ENCODE peak calls at places on chromosomes 7 and 10, in eight cellular contexts. P is uterus, C is heart left ventricle, F is A549, B is esophagus muscularis mucosa, V is esophagus squamous epithelium, Z is suprapubic skin, S is IMR-90. T is an unnamed sample.

GRCh38 chr7:101618916-101619315 is 10.2 kb downstream of the MYL10 start:
- DNase-seq in S (no peak), P (no peak), Z (no peak), V (no peak), F (no peak), C (no peak), B (no peak), T (no peak)

GRCh38 chr7:141475678-141476077 is 75.5 kb upstream of the AGK start:
- DNase-seq in V (no peak), C (no peak), P (no peak), Z (no peak), B (no peak), S (no peak), F (no peak), T (no peak)

GRCh38 chr7:47374538-47374937 is 207.4 kb downstream of the TNS3 start:
- DNase-seq in C (no peak), P (no peak), F (no peak), V (no peak), Z (peak; percentile 31), B (no peak), S (no peak), T (no peak)

GRCh38 chr10:8150401-8150905 is 96.0 kb downstream of the GATA3 start:
- DNase-seq in B (no peak), S (no peak), Z (no peak), C (no peak), F (no peak), P (no peak), V (no peak), T (no peak)

GRCh38 chr7:74452748-74453320 is 872 bp upstream of the GTF2IRD1 start:
- DNase-seq in F (peak; percentile 34), S (no peak), Z (no peak), V (no peak), B (no peak), P (peak; percentile 86), C (no peak), T (peak; percentile 23)

GRCh38 chr10:25142465-25142864 is 32.3 kb upstream of the GPR158 start:
- DNase-seq in B (peak; percentile 39), S (peak; percentile 4), F (no peak), V (no peak), Z (no peak), C (no peak), P (no peak), T (no peak)

GRCh38 chr7:81161459-81162075 is 242.7 kb upstream of the SEMA3C start:
- DNase-seq in B (no peak), C (no peak), S (peak; percentile 98), F (peak; percentile 71), Z (no peak), V (no peak), P (no peak), T (peak; percentile 49)

GRCh38 chr10:61804414-61804813 is 97.1 kb upstream of the ARID5B start:
- DNase-seq in Z (no peak), P (no peak), F (no peak), B (no peak), V (no peak), S (peak; percentile 53), C (no peak), T (no peak)

GRCh38 chr10:14556285-14556956 is 218.3 kb downstream of the FAM107B start:
- DNase-seq in V (no peak), Z (no peak), P (no peak), B (no peak), S (peak; percentile 23), F (peak; percentile 24), C (no peak), T (no peak)

GRCh38 chr7:5439572-5440496 is 16.2 kb upstream of the TNRC18 start:
- DNase-seq in B (no peak), P (no peak), Z (no peak), S (no peak), V (no peak), F (no peak), C (no peak), T (no peak)

GRCh38 chr7:36692444-36692843 is 31.9 kb downstream of the AOAH start:
- DNase-seq in V (no peak), Z (no peak), S (no peak), P (no peak), B (no peak), C (no peak), F (no peak), T (no peak)

GRCh38 chr10:3248526-3249255 is 76.1 kb upstream of the PITRM1 start:
- DNase-seq in C (no peak), B (no peak), P (peak; percentile 63), Z (peak; percentile 30), V (no peak), F (peak; percentile 69), S (peak; percentile 94), T (no peak)

GRCh38 chr7:98105942-98106544 is 619 bp upstream of the LMTK2 start:
- DNase-seq in F (no peak), P (no peak), Z (peak; percentile 66), C (no peak), V (no peak), S (no peak), B (no peak), T (no peak)

GRCh38 chr7:98107313-98107691 is 640 bp downstream of the LMTK2 start:
- DNase-seq in P (no peak), B (no peak), S (no peak), C (no peak), Z (no peak), F (no peak), V (no peak), T (no peak)

GRCh38 chr7:98112077-98112476 is 5.4 kb downstream of the LMTK2 start:
- DNase-seq in S (no peak), Z (no peak), F (no peak), V (no peak), P (no peak), B (no peak), C (no peak), T (no peak)

GRCh38 chr7:98106647-98107312 is at the start of gene LMTK2:
- DNase-seq in Z (peak; percentile 96), S (peak; percentile 86), F (peak; percentile 77), B (peak; percentile 99), V (peak; percentile 56), P (peak; percentile 94), C (peak; percentile 95), T (peak; percentile 97)

GRCh38 chr7:98110249-98111022 is 3.8 kb downstream of the LMTK2 start:
- DNase-seq in P (no peak), F (no peak), B (no peak), V (no peak), S (peak; percentile 9), C (no peak), Z (no peak), T (no peak)
- TF ChIP-seq POLR2A in P (no peak), F (no peak), B (no peak), V (no peak), S (no peak), C (no peak), Z (no peak), T (no peak)

GRCh38 chr7:44565097-44565794 is 8.5 kb downstream of the DDX56 start:
- DNase-seq in V (no peak), S (peak; percentile 49), Z (no peak), P (peak; percentile 47), C (peak; percentile 66), B (no peak), F (peak; percentile 59), T (peak; percentile 63)

GRCh38 chr7:44561962-44562621 is 11.6 kb downstream of the DDX56 start:
- DNase-seq in B (no peak), C (no peak), V (no peak), Z (no peak), P (no peak), S (peak; percentile 54), F (peak; percentile 69), T (no peak)

GRCh38 chr7:44564606-44565005 is 9.1 kb downstream of the DDX56 start:
- DNase-seq in S (no peak), B (no peak), P (peak; percentile 6), Z (no peak), C (no peak), F (no peak), V (no peak), T (no peak)

GRCh38 chr7:44561481-44561880 is 12.2 kb downstream of the DDX56 start:
- DNase-seq in P (no peak), S (no peak), B (no peak), C (no peak), F (no peak), V (no peak), Z (no peak), T (no peak)

GRCh38 chr7:44563171-44563679 is 10.5 kb downstream of the DDX56 start:
- DNase-seq in S (no peak), C (no peak), F (no peak), V (no peak), P (no peak), Z (no peak), B (no peak), T (no peak)
- TF ChIP-seq POLR2A in S (no peak), C (no peak), F (no peak), V (no peak), P (no peak), Z (no peak), B (no peak), T (no peak)

DNA sequence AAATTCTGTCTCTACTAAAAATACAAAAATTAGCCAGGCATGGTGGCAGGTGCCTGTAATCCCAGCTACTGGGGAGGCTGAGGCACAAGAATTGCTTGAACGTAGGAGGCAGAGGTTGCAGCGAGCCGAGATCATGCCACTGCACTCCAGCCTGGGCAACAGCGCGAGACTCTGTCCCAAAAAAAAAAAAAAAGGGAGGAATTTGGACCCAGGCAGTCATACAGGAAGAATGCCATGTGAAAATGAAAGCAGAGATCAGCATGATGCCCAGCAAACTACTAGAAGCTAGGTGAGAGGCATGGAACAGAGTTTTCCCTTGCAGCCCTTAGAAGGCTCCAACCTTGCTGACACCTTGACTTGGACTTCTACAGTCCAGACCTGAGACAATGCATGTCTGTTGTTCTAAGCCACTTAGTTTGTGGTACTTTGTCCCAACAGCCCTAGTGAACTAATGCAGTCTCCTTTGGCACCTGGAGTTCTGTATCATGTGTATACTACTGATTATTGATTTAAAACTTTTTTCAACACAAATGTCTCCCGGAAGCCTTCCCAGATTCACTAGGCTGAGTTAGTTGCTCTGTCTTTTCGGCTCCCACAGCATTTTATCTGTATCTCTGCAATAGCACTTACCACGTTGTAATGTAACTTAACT is 10.2 kb upstream of the BAG3 start:
- DNase-seq in S (no peak), V (no peak), F (no peak), C (no peak), P (no peak), Z (no peak), B (no peak), T (no peak)
- TF ChIP-seq POLR2A in S (no peak), V (no peak), F (no peak), C (no peak), P (no peak), Z (no peak), B (no peak), T (no peak)

GRCh38 chr7:99476107-99476506 is 3.4 kb downstream of the ZNF789 start:
- DNase-seq in V (no peak), B (no peak), P (no peak), S (no peak), C (no peak), Z (no peak), F (no peak), T (no peak)

GRCh38 chr7:99469381-99470065 is 3.2 kb upstream of the ZNF789 start:
- DNase-seq in C (no peak), S (no peak), P (no peak), Z (no peak), F (no peak), B (no peak), V (no peak), T (no peak)

GRCh38 chr7:99473315-99473596 is 566 bp downstream of the ZNF789 start:
- DNase-seq in F (peak; percentile 52), S (peak; percentile 82), P (no peak), Z (no peak), V (no peak), C (no peak), B (no peak), T (no peak)

GRCh38 chr7:99468336-99468918 is 2.5 kb upstream of the ATP5MF start:
- DNase-seq in P (no peak), B (no peak), S (no peak), Z (no peak), C (no peak), F (no peak), V (no peak), T (no peak)

GRCh38 chr7:99472561-99473314 is at the start of gene ZNF789:
- DNase-seq in F (peak; percentile 99), C (peak; percentile 98), P (peak; percentile 96), V (peak; percentile 94), Z (peak; percentile 99), B (peak; percentile 99), S (peak; percentile 94), T (peak; percentile 98)
- TF ChIP-seq POLR2A in F (peak; percentile 55), C (peak; percentile 59), P (no peak), V (peak; percentile 69), Z (no peak), B (no peak), S (peak; percentile 63), T (peak; percentile 9)